ENCODE peak calls at places on chromosome 2, in seven cellular contexts. I is adrenal gland; L is HCT116; U is lower lobe of right lung; K is CD8-positive, alpha-beta T cell; O is ovary; E is mammary epithelial cell. D is an unnamed sample.

GRCh38 chr2:240567872-240568677 is at the start of gene RNPEPL1:
- DNase-seq in E (peak; percentile 47), L (no peak), O (peak; percentile 39), U (peak; percentile 68), K (peak; percentile 80), I (peak; percentile 49), D (no peak)

GRCh38 chr2:119264781-119265692 is 41.4 kb downstream of the STEAP3 start:
- DNase-seq in I (peak; percentile 48), U (no peak), K (peak; percentile 59), L (peak; percentile 24), E (peak; percentile 53), O (no peak), D (no peak)

GRCh38 chr2:9654429-9655100 is 23.8 kb upstream of the YWHAQ start:
- DNase-seq in U (no peak), L (no peak), E (no peak), K (no peak), I (no peak), O (no peak), D (no peak)

GRCh38 chr2:1751768-1752725 is 7.7 kb upstream of the PXDN start:
- DNase-seq in E (no peak), O (no peak), K (peak; percentile 37), L (no peak), I (no peak), U (no peak), D (no peak)

GRCh38 chr2:86512034-86512433 is 51.2 kb downstream of the CHMP3 start:
- DNase-seq in E (no peak), I (no peak), U (no peak), K (no peak), L (no peak), O (no peak), D (no peak)

GRCh38 chr2:11532434-11533055 is 1.3 kb upstream of the GREB1 start:
- DNase-seq in I (no peak), O (peak; percentile 50), E (peak; percentile 80), K (no peak), U (no peak), L (no peak), D (no peak)

GRCh38 chr2:7598402-7598801 is 681.2 kb downstream of the RNF144A start:
- DNase-seq in O (no peak), L (no peak), K (no peak), E (no peak), I (no peak), U (no peak), D (no peak)

GRCh38 chr2:116580209-116580608 is 1234.3 kb upstream of the DDX18 start:
- DNase-seq in U (no peak), I (no peak), E (no peak), L (no peak), K (no peak), O (no peak), D (no peak)

GRCh38 chr2:11821705-11822104 is 75.3 kb downstream of the LPIN1 start:
- DNase-seq in L (no peak), I (no peak), E (no peak), O (no peak), K (no peak), U (no peak), D (no peak)

GRCh38 chr2:17768894-17769293 is 15.0 kb downstream of the GEN1 start:
- DNase-seq in I (no peak), O (no peak), K (no peak), U (no peak), E (no peak), L (no peak), D (no peak)

GRCh38 chr2:217258170-217258569 is 398.3 kb upstream of the TNP1 start:
- DNase-seq in K (no peak), O (no peak), E (peak; percentile 16), L (no peak), U (no peak), I (no peak), D (no peak)

GRCh38 chr2:64698068-64698645 is 44.4 kb upstream of the SERTAD2 start:
- DNase-seq in E (no peak), I (no peak), O (no peak), K (no peak), U (no peak), L (no peak), D (no peak)

GRCh38 chr2:162478721-162479129 is 134.8 kb downstream of the GCA start:
- DNase-seq in K (no peak), E (peak; percentile 87), L (no peak), O (no peak), U (no peak), I (no peak), D (no peak)

GRCh38 chr2:42742740-42743666 is 20.9 kb downstream of the OXER1 start:
- DNase-seq in U (no peak), E (no peak), L (no peak), O (no peak), K (no peak), I (no peak), D (no peak)

GRCh38 chr2:167944825-167945659 is 302.4 kb downstream of the STK39 start:
- DNase-seq in O (no peak), K (no peak), U (no peak), L (no peak), I (no peak), E (no peak), D (no peak)

GRCh38 chr2:42141687-42142475 is 27.3 kb upstream of the EML4 start:
- DNase-seq in K (no peak), I (peak; percentile 58), O (peak; percentile 52), E (peak; percentile 33), L (no peak), U (peak; percentile 61), D (peak; percentile 65)

GRCh38 chr2:62313433-62314227 is 117.7 kb downstream of the B3GNT2 start:
- DNase-seq in U (no peak), I (no peak), K (peak; percentile 72), E (no peak), O (no peak), L (no peak), D (no peak)

GRCh38 chr2:111209045-111209514 is 88.4 kb downstream of the BCL2L11 start:
- DNase-seq in I (no peak), L (no peak), K (no peak), U (no peak), O (no peak), E (peak; percentile 84), D (no peak)

GRCh38 chr2:37586663-37587409 is 84.6 kb downstream of the CDC42EP3 start:
- DNase-seq in K (no peak), E (no peak), I (no peak), O (no peak), L (no peak), U (no peak), D (no peak)

GRCh38 chr2:8514748-8515389 is 167.0 kb upstream of the ID2 start:
- DNase-seq in U (peak; percentile 3), K (no peak), O (no peak), E (no peak), L (no peak), I (no peak), D (no peak)

GRCh38 chr2:43193996-43194869 is 32.2 kb downstream of the ZFP36L2 start:
- DNase-seq in L (no peak), O (no peak), U (peak; percentile 56), K (no peak), I (no peak), E (no peak), D (no peak)

GRCh38 chr2:88942793-88943192 is 251.3 kb downstream of the RPIA start:
- DNase-seq in U (no peak), L (no peak), I (no peak), K (no peak), O (no peak), E (no peak), D (no peak)
- H3K4me1 ChIP-seq in U (no peaks in the 10 kb centered on the region), L (no peaks in the 10 kb centered on the region), I (no peaks in the 10 kb centered on the region), K (no peaks in the 10 kb centered on the region), O (no peaks in the 10 kb centered on the region), E (no peaks in the 10 kb centered on the region), D (no peaks in the 10 kb centered on the region)

DNA sequence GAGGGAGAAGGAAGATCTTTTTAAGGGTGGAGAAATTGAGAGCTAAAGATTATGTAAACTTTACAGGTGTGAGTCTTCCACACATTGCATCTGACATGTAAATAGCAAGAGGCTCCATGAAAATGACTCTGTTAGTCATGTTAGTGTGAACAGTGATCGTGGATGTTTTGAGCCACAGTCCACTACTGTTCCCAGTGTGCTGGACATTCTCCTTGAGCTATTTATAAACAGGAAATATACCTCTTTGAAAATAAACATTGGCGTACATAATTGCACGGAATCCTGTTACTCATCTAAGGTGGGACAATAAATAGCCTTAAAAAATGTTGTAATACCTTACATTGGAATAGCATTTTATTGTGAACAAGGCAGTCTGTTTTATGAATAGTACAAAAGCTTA is 37.0 kb downstream of the LIMS1 start:
- DNase-seq in K (no peak), O (no peak), U (no peak), I (no peak), L (no peak), E (no peak), D (no peak)
- H3K4me1 ChIP-seq in K (no peaks in the 10 kb centered on the region), O (peaks cover 18% of the 10 kb centered on the region), U (peaks cover 30% of the 10 kb centered on the region), I (peaks cover 25% of the 10 kb centered on the region), L (no peaks in the 10 kb centered on the region), E (peaks cover 20% of the 10 kb centered on the region), D (peaks cover 40% of the 10 kb centered on the region)

GRCh38 chr2:97910403-97911209 is 85.1 kb downstream of the TMEM131 start:
- DNase-seq in U (no peak), L (no peak), I (no peak), E (no peak), O (no peak), K (no peak), D (no peak)

GRCh38 chr2:97914691-97915213 is 81.0 kb downstream of the TMEM131 start:
- DNase-seq in I (no peak), U (no peak), K (no peak), O (no peak), L (no peak), E (no peak), D (no peak)

GRCh38 chr2:97913846-97914245 is 81.9 kb downstream of the TMEM131 start:
- DNase-seq in L (no peak), K (no peak), I (no peak), O (no peak), U (no peak), E (no peak), D (no peak)

GRCh38 chr2:97911210-97911921 is 84.4 kb downstream of the TMEM131 start:
- DNase-seq in O (no peak), L (no peak), E (peak; percentile 58), I (no peak), K (no peak), U (no peak), D (no peak)

DNA sequence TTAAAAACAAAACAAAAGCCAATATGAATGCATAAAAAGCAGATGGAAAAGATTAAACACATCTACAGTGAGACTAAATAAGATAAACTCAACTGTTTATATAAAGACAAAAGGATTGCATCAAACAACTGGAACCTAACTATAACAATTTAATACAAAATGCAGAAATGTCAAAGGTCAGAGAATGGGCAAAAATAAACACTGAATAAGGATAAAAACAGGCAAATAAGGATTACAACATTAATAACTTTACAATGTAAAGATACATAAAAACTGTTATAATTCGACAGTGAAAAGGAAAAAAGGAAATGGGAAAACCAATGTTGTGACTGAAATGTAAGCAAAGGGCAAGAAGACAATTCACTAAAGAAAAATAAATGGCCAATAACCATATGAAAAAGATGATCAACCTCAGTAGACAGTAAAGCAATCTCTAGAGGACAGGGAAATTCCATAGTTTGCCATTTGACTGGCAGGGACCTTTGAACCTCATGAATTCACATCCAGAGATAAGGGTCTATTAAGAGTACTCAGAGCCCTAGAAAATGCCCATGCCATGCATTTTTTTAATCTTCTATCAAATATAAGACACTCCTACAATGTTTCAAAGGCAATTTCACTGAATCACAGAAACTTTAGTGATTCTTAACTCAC is 83.7 kb downstream of the TMEM131 start:
- DNase-seq in I (no peak), O (no peak), L (no peak), K (no peak), U (no peak), E (no peak), D (no peak)
- H3K4me1 ChIP-seq in I (peaks cover 12% of the 10 kb centered on the region), O (peaks cover 2% of the 10 kb centered on the region), L (no peaks in the 10 kb centered on the region), K (no peaks in the 10 kb centered on the region), U (peaks cover 13% of the 10 kb centered on the region), E (peaks cover 7% of the 10 kb centered on the region), D (no peaks in the 10 kb centered on the region)

GRCh38 chr2:201151127-201152074 is 31.5 kb upstream of the CASP10 start:
- DNase-seq in U (no peak), K (no peak), O (no peak), E (peak; percentile 88), L (peak; percentile 86), I (peak; percentile 27), D (no peak)
- H3K4me1 ChIP-seq in U (peaks cover 76% of the 10 kb centered on the region), K (no peaks in the 10 kb centered on the region), O (peaks cover 2% of the 10 kb centered on the region), E (peaks cover 44% of the 10 kb centered on the region), L (peaks cover 40% of the 10 kb centered on the region), I (peaks cover 23% of the 10 kb centered on the region), D (peaks cover 45% of the 10 kb centered on the region)